ENCODE peak calls at places on chromosomes 3 and 15, in four cellular contexts. One of them, this sample, is unnamed.

GRCh38 chr3:187629711-187630110 is 40.5 kb downstream of the SST start:
- DNase-seq in GM06990: no peak
- DNase-seq in A673: no peak
- DNase-seq in heart right ventricle: no peak
- DNase-seq in this sample: no peak

GRCh38 chr3:184037816-184038215 is 6.3 kb downstream of the HTR3D start:
- DNase-seq in A673: no peak
- DNase-seq in heart right ventricle: no peak
- DNase-seq in GM06990: no peak
- DNase-seq in this sample: no peak

GRCh38 chr3:177050466-177051237 is 146.6 kb downstream of the TBL1XR1 start:
- DNase-seq in A673: peak
- DNase-seq in GM06990: peak
- DNase-seq in heart right ventricle: no peak
- DNase-seq in this sample: no peak

GRCh38 chr3:65024148-65024547 is 336.3 kb upstream of the ADAMTS9 start:
- DNase-seq in GM06990: no peak
- DNase-seq in A673: no peak
- DNase-seq in heart right ventricle: no peak
- DNase-seq in this sample: no peak

GRCh38 chr15:55461447-55461846 is 46.6 kb downstream of the DNAAF4 start:
- DNase-seq in GM06990: no peak
- DNase-seq in heart right ventricle: no peak
- DNase-seq in A673: no peak
- DNase-seq in this sample: no peak

GRCh38 chr3:45464336-45464809 is 76.0 kb downstream of the LARS2 start:
- DNase-seq in A673: no peak
- DNase-seq in GM06990: no peak
- DNase-seq in heart right ventricle: peak
- DNase-seq in this sample: peak

GRCh38 chr3:172209333-172210321 is 170.2 kb downstream of the FNDC3B start:
- DNase-seq in heart right ventricle: peak
- DNase-seq in GM06990: no peak
- DNase-seq in A673: no peak
- DNase-seq in this sample: no peak

GRCh38 chr3:120153294-120153693 is 59.0 kb upstream of the GSK3B start:
- DNase-seq in A673: peak
- DNase-seq in GM06990: no peak
- DNase-seq in heart right ventricle: no peak
- DNase-seq in this sample: no peak

GRCh38 chr15:66581972-66582537 is 16.3 kb upstream of the LCTL start:
- DNase-seq in GM06990: no peak
- DNase-seq in heart right ventricle: no peak
- DNase-seq in A673: no peak
- DNase-seq in this sample: no peak

GRCh38 chr3:182490601-182491485 is 302.5 kb upstream of the ATP11B start:
- DNase-seq in A673: peak
- DNase-seq in GM06990: no peak
- DNase-seq in heart right ventricle: no peak
- DNase-seq in this sample: no peak

GRCh38 chr15:58369261-58369699 is 62.5 kb upstream of the LIPC start:
- DNase-seq in A673: no peak
- DNase-seq in GM06990: no peak
- DNase-seq in heart right ventricle: no peak
- DNase-seq in this sample: no peak

GRCh38 chr15:68126415-68126814 is 72.3 kb downstream of the PIAS1 start:
- DNase-seq in A673: no peak
- DNase-seq in heart right ventricle: peak
- DNase-seq in GM06990: no peak
- DNase-seq in this sample: no peak

GRCh38 chr15:52217186-52217585 is 26.0 kb upstream of the GNB5 start:
- DNase-seq in GM06990: peak
- DNase-seq in A673: peak
- DNase-seq in heart right ventricle: no peak
- DNase-seq in this sample: peak

GRCh38 chr15:87863152-87863551 is 393.4 kb downstream of the NTRK3 start:
- DNase-seq in heart right ventricle: no peak
- DNase-seq in A673: no peak
- DNase-seq in GM06990: no peak
- DNase-seq in this sample: peak

GRCh38 chr15:79844221-79844620 is 52.6 kb downstream of the MTHFS start:
- DNase-seq in heart right ventricle: no peak
- DNase-seq in A673: no peak
- DNase-seq in GM06990: no peak
- DNase-seq in this sample: no peak

GRCh38 chr3:124772081-124772831 is 42.0 kb downstream of the UMPS start:
- DNase-seq in A673: peak
- DNase-seq in heart right ventricle: peak
- DNase-seq in GM06990: no peak
- DNase-seq in this sample: no peak

GRCh38 chr3:57826952-57827723 is 71.0 kb downstream of the SLMAP start:
- DNase-seq in GM06990: no peak
- DNase-seq in heart right ventricle: no peak
- DNase-seq in A673: no peak
- DNase-seq in this sample: no peak

GRCh38 chr3:95565502-95565901 is 1248.9 kb upstream of the EPHA6 start:
- DNase-seq in A673: no peak
- DNase-seq in GM06990: no peak
- DNase-seq in heart right ventricle: no peak
- DNase-seq in this sample: no peak

GRCh38 chr3:137150825-137151224 is 193.0 kb downstream of the IL20RB start:
- DNase-seq in heart right ventricle: no peak
- DNase-seq in A673: no peak
- DNase-seq in GM06990: no peak
- DNase-seq in this sample: no peak

GRCh38 chr15:42890161-42890913 is 30.2 kb downstream of the TTBK2 start:
- DNase-seq in heart right ventricle: no peak
- DNase-seq in A673: peak
- DNase-seq in GM06990: no peak
- DNase-seq in this sample: no peak

GRCh38 chr3:20832963-20833362 is 647.0 kb upstream of the SGO1 start:
- DNase-seq in GM06990: no peak
- DNase-seq in A673: no peak
- DNase-seq in heart right ventricle: no peak
- DNase-seq in this sample: no peak

GRCh38 chr15:41971893-41972340 is 440 bp downstream of the EHD4 start:
- DNase-seq in heart right ventricle: no peak
- DNase-seq in A673: no peak
- DNase-seq in GM06990: no peak
- DNase-seq in this sample: peak

GRCh38 chr3:183006396-183007002 is 26.2 kb upstream of the DCUN1D1 start:
- DNase-seq in GM06990: no peak
- DNase-seq in A673: no peak
- DNase-seq in heart right ventricle: no peak
- DNase-seq in this sample: no peak

GRCh38 chr15:42576040-42576594 is 711 bp downstream of the STARD9 start:
- DNase-seq in GM06990: no peak
- DNase-seq in A673: no peak
- DNase-seq in heart right ventricle: no peak
- DNase-seq in this sample: no peak

GRCh38 chr3:162605651-162606204 is 1109.1 kb downstream of the OTOL1 start:
- DNase-seq in heart right ventricle: no peak
- DNase-seq in GM06990: no peak
- DNase-seq in A673: no peak
- DNase-seq in this sample: no peak

GRCh38 chr3:87082806-87083440 is 92.0 kb upstream of the VGLL3 start:
- DNase-seq in heart right ventricle: peak
- DNase-seq in A673: peak
- DNase-seq in GM06990: no peak
- DNase-seq in this sample: peak

GRCh38 chr3:100316656-100317069 is 17.9 kb upstream of the NIT2 start:
- DNase-seq in A673: peak
- DNase-seq in GM06990: peak
- DNase-seq in heart right ventricle: peak
- DNase-seq in this sample: peak

GRCh38 chr3:49357466-49358216 is 512 bp downstream of the GPX1 start:
- DNase-seq in GM06990: peak
- DNase-seq in heart right ventricle: peak
- DNase-seq in A673: peak
- DNase-seq in this sample: peak

GRCh38 chr15:39638041-39638440 is 57.2 kb downstream of the THBS1 start:
- DNase-seq in heart right ventricle: no peak
- DNase-seq in A673: no peak
- DNase-seq in GM06990: no peak
- DNase-seq in this sample: no peak

GRCh38 chr3:144380832-144381231 is 409.2 kb downstream of the DIPK2A start:
- DNase-seq in GM06990: no peak
- DNase-seq in heart right ventricle: no peak
- DNase-seq in A673: no peak
- DNase-seq in this sample: no peak

GRCh38 chr3:106332135-106332534 is 463.3 kb upstream of the CBLB start:
- DNase-seq in GM06990: no peak
- DNase-seq in A673: no peak
- DNase-seq in heart right ventricle: no peak
- DNase-seq in this sample: no peak

GRCh38 chr3:178767558-178767957 is 231.3 kb downstream of the KCNMB2 start:
- DNase-seq in A673: no peak
- DNase-seq in heart right ventricle: no peak
- DNase-seq in GM06990: no peak
- DNase-seq in this sample: no peak

GRCh38 chr3:98985406-98985805 is 83.9 kb upstream of the DCBLD2 start:
- DNase-seq in A673: no peak
- DNase-seq in heart right ventricle: no peak
- DNase-seq in GM06990: no peak
- DNase-seq in this sample: no peak

GRCh38 chr3:195219351-195220045 is 51.5 kb downstream of the XXYLT1 start:
- DNase-seq in heart right ventricle: no peak
- DNase-seq in GM06990: no peak
- DNase-seq in A673: no peak
- DNase-seq in this sample: no peak

GRCh38 chr3:48845170-48845569 is 2.5 kb downstream of the PRKAR2A start:
- DNase-seq in A673: no peak
- DNase-seq in heart right ventricle: no peak
- DNase-seq in GM06990: no peak
- DNase-seq in this sample: no peak

GRCh38 chr3:52596658-52597265 is 60.4 kb downstream of the UQCC5 start:
- DNase-seq in GM06990: no peak
- DNase-seq in A673: no peak
- DNase-seq in heart right ventricle: no peak
- DNase-seq in this sample: no peak

GRCh38 chr15:91275844-91276243 is 175.8 kb downstream of the SV2B start:
- DNase-seq in heart right ventricle: no peak
- DNase-seq in GM06990: no peak
- DNase-seq in A673: no peak
- DNase-seq in this sample: no peak

GRCh38 chr3:126835472-126836219 is 131.6 kb downstream of the CHCHD6 start:
- DNase-seq in GM06990: no peak
- DNase-seq in A673: no peak
- DNase-seq in heart right ventricle: no peak
- DNase-seq in this sample: no peak

GRCh38 chr3:47664519-47664918 is 85.9 kb upstream of the CSPG5 start:
- DNase-seq in heart right ventricle: no peak
- DNase-seq in A673: peak
- DNase-seq in GM06990: no peak
- DNase-seq in this sample: no peak
- TF ChIP-seq CTCF in heart right ventricle: no peak
- TF ChIP-seq CTCF in A673: peak
- TF ChIP-seq CTCF in GM06990: peak
- TF ChIP-seq CTCF in this sample: peak

GRCh38 chr15:64460737-64461576 is 579 bp downstream of the ZNF609 start:
- DNase-seq in heart right ventricle: peak
- DNase-seq in GM06990: peak
- DNase-seq in A673: peak
- DNase-seq in this sample: no peak
- TF ChIP-seq CTCF in heart right ventricle: no peak
- TF ChIP-seq CTCF in GM06990: no peak
- TF ChIP-seq CTCF in A673: no peak
- TF ChIP-seq CTCF in this sample: no peak

DNA sequence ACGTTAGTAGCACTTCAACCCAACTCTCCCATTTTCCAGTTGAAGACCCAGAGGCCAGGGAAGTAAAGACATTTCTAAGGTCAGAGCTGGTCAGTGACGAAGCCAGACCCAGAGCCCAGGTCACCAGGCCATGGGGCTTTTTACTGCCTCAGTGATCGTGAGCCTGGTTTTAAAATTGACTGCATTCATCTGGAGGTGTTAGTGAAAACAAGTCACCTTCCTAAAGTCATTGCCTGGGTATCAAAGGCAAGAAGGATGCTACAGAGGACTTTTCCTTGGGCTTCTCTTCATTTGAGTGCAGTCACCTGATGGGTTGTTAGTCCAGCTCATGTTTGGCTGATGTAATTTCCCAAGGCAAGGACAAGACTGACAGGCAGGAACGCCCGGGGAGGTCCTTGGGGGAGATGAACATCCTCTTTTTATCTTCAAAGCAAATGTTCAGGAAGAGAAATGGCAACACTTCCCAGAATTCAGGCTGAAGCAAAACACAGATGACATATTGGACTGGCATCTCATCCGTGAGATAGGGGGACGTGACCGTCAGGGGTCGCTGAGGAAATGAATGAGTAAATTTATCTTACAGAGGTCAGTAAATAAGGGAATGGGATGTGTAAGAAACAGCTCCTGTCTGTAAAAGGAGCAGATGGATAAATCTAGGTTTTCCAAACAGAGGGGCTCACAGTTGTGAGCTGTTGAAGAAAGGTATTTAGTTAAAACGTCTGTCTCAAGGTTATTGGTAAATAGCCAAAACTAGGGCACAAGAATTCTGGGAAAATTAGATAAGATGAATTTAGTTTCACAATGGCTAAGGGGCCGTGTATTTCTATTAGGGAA is 201.2 kb downstream of the OPA1 start:
- DNase-seq in GM06990: no peak
- DNase-seq in A673: no peak
- DNase-seq in heart right ventricle: no peak
- DNase-seq in this sample: no peak
- TF ChIP-seq CTCF in GM06990: no peak
- TF ChIP-seq CTCF in A673: no peak
- TF ChIP-seq CTCF in heart right ventricle: no peak
- TF ChIP-seq CTCF in this sample: no peak

GRCh38 chr3:41450416-41451231 is 251.3 kb downstream of the CTNNB1 start:
- DNase-seq in GM06990: no peak
- DNase-seq in A673: no peak
- DNase-seq in heart right ventricle: no peak
- DNase-seq in this sample: no peak
- TF ChIP-seq CTCF in GM06990: no peak
- TF ChIP-seq CTCF in A673: no peak
- TF ChIP-seq CTCF in heart right ventricle: no peak
- TF ChIP-seq CTCF in this sample: no peak

GRCh38 chr3:11605398-11605797 is 38.3 kb downstream of the VGLL4 start:
- DNase-seq in A673: no peak
- DNase-seq in GM06990: no peak
- DNase-seq in heart right ventricle: no peak
- DNase-seq in this sample: no peak
- TF ChIP-seq CTCF in A673: no peak
- TF ChIP-seq CTCF in GM06990: no peak
- TF ChIP-seq CTCF in heart right ventricle: no peak
- TF ChIP-seq CTCF in this sample: no peak

GRCh38 chr3:38623539-38623938 is 25.9 kb downstream of the SCN5A start:
- DNase-seq in A673: no peak
- DNase-seq in GM06990: no peak
- DNase-seq in heart right ventricle: no peak
- DNase-seq in this sample: peak
- TF ChIP-seq CTCF in A673: no peak
- TF ChIP-seq CTCF in GM06990: no peak
- TF ChIP-seq CTCF in heart right ventricle: no peak
- TF ChIP-seq CTCF in this sample: peak